ENCODE peak calls at places on chromosomes 12 and 14, in seven cellular contexts. One of them, this sample, is unnamed.

GRCh38 chr14:97350415-97350814 is 553.2 kb downstream of the VRK1 start:
- DNase-seq in upper lobe of right lung: no peak
- DNase-seq in OCI-LY7: no peak
- DNase-seq in psoas muscle: no peak
- DNase-seq in CD4-positive, alpha-beta T cell: no peak
- DNase-seq in lung: no peak
- DNase-seq in body of pancreas: no peak
- DNase-seq in this sample: no peak

GRCh38 chr12:120121766-120122293 is 5.3 kb upstream of the RAB35 start:
- DNase-seq in upper lobe of right lung: no peak
- DNase-seq in OCI-LY7: peak
- DNase-seq in psoas muscle: no peak
- DNase-seq in CD4-positive, alpha-beta T cell: no peak
- DNase-seq in lung: no peak
- DNase-seq in body of pancreas: no peak
- DNase-seq in this sample: no peak

GRCh38 chr12:53050426-53051057 is 677 bp downstream of the TNS2 start:
- DNase-seq in upper lobe of right lung: no peak
- DNase-seq in OCI-LY7: no peak
- DNase-seq in psoas muscle: peak
- DNase-seq in CD4-positive, alpha-beta T cell: no peak
- DNase-seq in lung: peak
- DNase-seq in body of pancreas: no peak
- DNase-seq in this sample: no peak

GRCh38 chr12:126953365-126953889 is 1313.5 kb upstream of the TMEM132C start:
- DNase-seq in upper lobe of right lung: no peak
- DNase-seq in OCI-LY7: no peak
- DNase-seq in psoas muscle: no peak
- DNase-seq in CD4-positive, alpha-beta T cell: no peak
- DNase-seq in lung: no peak
- DNase-seq in body of pancreas: no peak
- DNase-seq in this sample: no peak

GRCh38 chr12:69290545-69291277 is 51.3 kb downstream of the CPSF6 start:
- DNase-seq in upper lobe of right lung: peak
- DNase-seq in OCI-LY7: peak
- DNase-seq in psoas muscle: peak
- DNase-seq in CD4-positive, alpha-beta T cell: peak
- DNase-seq in lung: peak
- DNase-seq in body of pancreas: peak
- DNase-seq in this sample: peak

GRCh38 chr14:99562848-99563748 is 40.9 kb downstream of the CCDC85C start:
- DNase-seq in upper lobe of right lung: peak
- DNase-seq in OCI-LY7: no peak
- DNase-seq in psoas muscle: peak
- DNase-seq in CD4-positive, alpha-beta T cell: no peak
- DNase-seq in lung: peak
- DNase-seq in body of pancreas: peak
- DNase-seq in this sample: no peak

GRCh38 chr14:51095854-51096823 is 1.2 kb upstream of the TRIM9 start:
- DNase-seq in upper lobe of right lung: no peak
- DNase-seq in OCI-LY7: no peak
- DNase-seq in psoas muscle: peak
- DNase-seq in CD4-positive, alpha-beta T cell: no peak
- DNase-seq in lung: no peak
- DNase-seq in body of pancreas: peak
- DNase-seq in this sample: peak

GRCh38 chr12:57834086-57834876 is 12.2 kb downstream of the CTDSP2 start:
- DNase-seq in upper lobe of right lung: no peak
- DNase-seq in OCI-LY7: peak
- DNase-seq in psoas muscle: no peak
- DNase-seq in CD4-positive, alpha-beta T cell: no peak
- DNase-seq in lung: no peak
- DNase-seq in body of pancreas: no peak
- DNase-seq in this sample: no peak

GRCh38 chr12:20376984-20377383 is 8.6 kb downstream of the PDE3A start:
- DNase-seq in upper lobe of right lung: no peak
- DNase-seq in OCI-LY7: peak
- DNase-seq in psoas muscle: no peak
- DNase-seq in CD4-positive, alpha-beta T cell: no peak
- DNase-seq in lung: no peak
- DNase-seq in body of pancreas: no peak
- DNase-seq in this sample: no peak

GRCh38 chr12:52356762-52357580 is 10.3 kb downstream of the KRT85 start:
- DNase-seq in upper lobe of right lung: no peak
- DNase-seq in OCI-LY7: no peak
- DNase-seq in psoas muscle: no peak
- DNase-seq in CD4-positive, alpha-beta T cell: no peak
- DNase-seq in lung: no peak
- DNase-seq in body of pancreas: no peak
- DNase-seq in this sample: no peak

GRCh38 chr12:46983959-46984833 is 95.2 kb upstream of the PCED1B start:
- DNase-seq in upper lobe of right lung: no peak
- DNase-seq in OCI-LY7: peak
- DNase-seq in psoas muscle: no peak
- DNase-seq in CD4-positive, alpha-beta T cell: peak
- DNase-seq in lung: no peak
- DNase-seq in body of pancreas: peak
- DNase-seq in this sample: no peak

GRCh38 chr12:47032644-47033043 is 46.8 kb upstream of the PCED1B start:
- DNase-seq in upper lobe of right lung: no peak
- DNase-seq in OCI-LY7: peak
- DNase-seq in psoas muscle: no peak
- DNase-seq in CD4-positive, alpha-beta T cell: no peak
- DNase-seq in lung: no peak
- DNase-seq in body of pancreas: peak
- DNase-seq in this sample: no peak

GRCh38 chr12:32605326-32606095 is 73.6 kb upstream of the DNM1L start:
- DNase-seq in upper lobe of right lung: no peak
- DNase-seq in OCI-LY7: no peak
- DNase-seq in psoas muscle: no peak
- DNase-seq in CD4-positive, alpha-beta T cell: no peak
- DNase-seq in lung: no peak
- DNase-seq in body of pancreas: no peak
- DNase-seq in this sample: no peak

GRCh38 chr12:43378448-43378847 is 173.6 kb downstream of the ADAMTS20 start:
- DNase-seq in upper lobe of right lung: no peak
- DNase-seq in OCI-LY7: no peak
- DNase-seq in psoas muscle: no peak
- DNase-seq in CD4-positive, alpha-beta T cell: no peak
- DNase-seq in lung: no peak
- DNase-seq in body of pancreas: no peak
- DNase-seq in this sample: no peak

GRCh38 chr12:65720136-65720535 is 104.1 kb upstream of the HMGA2 start:
- DNase-seq in upper lobe of right lung: no peak
- DNase-seq in OCI-LY7: no peak
- DNase-seq in psoas muscle: no peak
- DNase-seq in CD4-positive, alpha-beta T cell: no peak
- DNase-seq in lung: no peak
- DNase-seq in body of pancreas: no peak
- DNase-seq in this sample: no peak

GRCh38 chr12:53197011-53197640 is 9.9 kb downstream of the ITGB7 start:
- DNase-seq in upper lobe of right lung: no peak
- DNase-seq in OCI-LY7: no peak
- DNase-seq in psoas muscle: no peak
- DNase-seq in CD4-positive, alpha-beta T cell: no peak
- DNase-seq in lung: no peak
- DNase-seq in body of pancreas: no peak
- DNase-seq in this sample: no peak

GRCh38 chr14:58824106-58824505 is 186.3 kb downstream of the DACT1 start:
- DNase-seq in upper lobe of right lung: no peak
- DNase-seq in OCI-LY7: no peak
- DNase-seq in psoas muscle: no peak
- DNase-seq in CD4-positive, alpha-beta T cell: no peak
- DNase-seq in lung: no peak
- DNase-seq in body of pancreas: no peak
- DNase-seq in this sample: no peak

GRCh38 chr12:82124711-82125110 is 233.5 kb downstream of the CCDC59 start:
- DNase-seq in upper lobe of right lung: no peak
- DNase-seq in OCI-LY7: no peak
- DNase-seq in psoas muscle: no peak
- DNase-seq in CD4-positive, alpha-beta T cell: no peak
- DNase-seq in lung: no peak
- DNase-seq in body of pancreas: no peak
- DNase-seq in this sample: no peak

GRCh38 chr12:39380090-39380489 is 62.8 kb downstream of the KIF21A start:
- DNase-seq in upper lobe of right lung: no peak
- DNase-seq in OCI-LY7: no peak
- DNase-seq in psoas muscle: no peak
- DNase-seq in CD4-positive, alpha-beta T cell: no peak
- DNase-seq in lung: no peak
- DNase-seq in body of pancreas: no peak
- DNase-seq in this sample: no peak

GRCh38 chr12:39372204-39372925 is 70.6 kb downstream of the KIF21A start:
- DNase-seq in upper lobe of right lung: no peak
- DNase-seq in OCI-LY7: no peak
- DNase-seq in psoas muscle: no peak
- DNase-seq in CD4-positive, alpha-beta T cell: no peak
- DNase-seq in lung: no peak
- DNase-seq in body of pancreas: no peak
- DNase-seq in this sample: no peak

GRCh38 chr12:39372929-39373328 is 70.0 kb downstream of the KIF21A start:
- DNase-seq in upper lobe of right lung: no peak
- DNase-seq in OCI-LY7: no peak
- DNase-seq in psoas muscle: no peak
- DNase-seq in CD4-positive, alpha-beta T cell: no peak
- DNase-seq in lung: no peak
- DNase-seq in body of pancreas: no peak
- DNase-seq in this sample: no peak

GRCh38 chr12:39378346-39378745 is 64.6 kb downstream of the KIF21A start:
- DNase-seq in upper lobe of right lung: no peak
- DNase-seq in OCI-LY7: no peak
- DNase-seq in psoas muscle: no peak
- DNase-seq in CD4-positive, alpha-beta T cell: no peak
- DNase-seq in lung: no peak
- DNase-seq in body of pancreas: no peak
- DNase-seq in this sample: no peak

GRCh38 chr12:39375206-39375808 is 67.6 kb downstream of the KIF21A start:
- DNase-seq in upper lobe of right lung: no peak
- DNase-seq in OCI-LY7: no peak
- DNase-seq in psoas muscle: no peak
- DNase-seq in CD4-positive, alpha-beta T cell: no peak
- DNase-seq in lung: no peak
- DNase-seq in body of pancreas: no peak
- DNase-seq in this sample: no peak
- TF ChIP-seq CTCF in upper lobe of right lung: no peak
- TF ChIP-seq CTCF in OCI-LY7: no peak
- TF ChIP-seq CTCF in psoas muscle: no peak
- TF ChIP-seq CTCF in CD4-positive, alpha-beta T cell: no peak
- TF ChIP-seq CTCF in lung: no peak
- TF ChIP-seq CTCF in body of pancreas: no peak
- TF ChIP-seq CTCF in this sample: no peak

GRCh38 chr12:116713529-116713928 is 24.3 kb downstream of the SPRING1 start:
- DNase-seq in upper lobe of right lung: no peak
- DNase-seq in OCI-LY7: no peak
- DNase-seq in psoas muscle: no peak
- DNase-seq in CD4-positive, alpha-beta T cell: no peak
- DNase-seq in lung: no peak
- DNase-seq in body of pancreas: no peak
- DNase-seq in this sample: no peak
- TF ChIP-seq CTCF in upper lobe of right lung: no peak
- TF ChIP-seq CTCF in OCI-LY7: peak
- TF ChIP-seq CTCF in psoas muscle: no peak
- TF ChIP-seq CTCF in CD4-positive, alpha-beta T cell: no peak
- TF ChIP-seq CTCF in lung: no peak
- TF ChIP-seq CTCF in body of pancreas: no peak
- TF ChIP-seq CTCF in this sample: no peak

GRCh38 chr12:101838628-101839323 is 8.0 kb upstream of the GNPTAB start:
- DNase-seq in upper lobe of right lung: no peak
- DNase-seq in OCI-LY7: peak
- DNase-seq in psoas muscle: no peak
- DNase-seq in CD4-positive, alpha-beta T cell: no peak
- DNase-seq in lung: no peak
- DNase-seq in body of pancreas: no peak
- DNase-seq in this sample: no peak
- TF ChIP-seq CTCF in upper lobe of right lung: no peak
- TF ChIP-seq CTCF in OCI-LY7: peak
- TF ChIP-seq CTCF in psoas muscle: no peak
- TF ChIP-seq CTCF in CD4-positive, alpha-beta T cell: no peak
- TF ChIP-seq CTCF in lung: no peak
- TF ChIP-seq CTCF in body of pancreas: no peak
- TF ChIP-seq CTCF in this sample: no peak

GRCh38 chr12:12399906-12400305 is 43.0 kb downstream of the BORCS5 start:
- DNase-seq in upper lobe of right lung: no peak
- DNase-seq in OCI-LY7: no peak
- DNase-seq in psoas muscle: no peak
- DNase-seq in CD4-positive, alpha-beta T cell: no peak
- DNase-seq in lung: no peak
- DNase-seq in body of pancreas: peak
- DNase-seq in this sample: no peak

GRCh38 chr12:12396727-12397126 is 39.8 kb downstream of the BORCS5 start:
- DNase-seq in upper lobe of right lung: no peak
- DNase-seq in OCI-LY7: no peak
- DNase-seq in psoas muscle: no peak
- DNase-seq in CD4-positive, alpha-beta T cell: no peak
- DNase-seq in lung: no peak
- DNase-seq in body of pancreas: no peak
- DNase-seq in this sample: no peak

GRCh38 chr12:12397184-12397583 is 40.3 kb downstream of the BORCS5 start:
- DNase-seq in upper lobe of right lung: no peak
- DNase-seq in OCI-LY7: no peak
- DNase-seq in psoas muscle: no peak
- DNase-seq in CD4-positive, alpha-beta T cell: no peak
- DNase-seq in lung: no peak
- DNase-seq in body of pancreas: no peak
- DNase-seq in this sample: no peak

GRCh38 chr12:12399161-12399560 is 42.3 kb downstream of the BORCS5 start:
- DNase-seq in upper lobe of right lung: no peak
- DNase-seq in OCI-LY7: no peak
- DNase-seq in psoas muscle: no peak
- DNase-seq in CD4-positive, alpha-beta T cell: no peak
- DNase-seq in lung: no peak
- DNase-seq in body of pancreas: no peak
- DNase-seq in this sample: no peak

DNA sequence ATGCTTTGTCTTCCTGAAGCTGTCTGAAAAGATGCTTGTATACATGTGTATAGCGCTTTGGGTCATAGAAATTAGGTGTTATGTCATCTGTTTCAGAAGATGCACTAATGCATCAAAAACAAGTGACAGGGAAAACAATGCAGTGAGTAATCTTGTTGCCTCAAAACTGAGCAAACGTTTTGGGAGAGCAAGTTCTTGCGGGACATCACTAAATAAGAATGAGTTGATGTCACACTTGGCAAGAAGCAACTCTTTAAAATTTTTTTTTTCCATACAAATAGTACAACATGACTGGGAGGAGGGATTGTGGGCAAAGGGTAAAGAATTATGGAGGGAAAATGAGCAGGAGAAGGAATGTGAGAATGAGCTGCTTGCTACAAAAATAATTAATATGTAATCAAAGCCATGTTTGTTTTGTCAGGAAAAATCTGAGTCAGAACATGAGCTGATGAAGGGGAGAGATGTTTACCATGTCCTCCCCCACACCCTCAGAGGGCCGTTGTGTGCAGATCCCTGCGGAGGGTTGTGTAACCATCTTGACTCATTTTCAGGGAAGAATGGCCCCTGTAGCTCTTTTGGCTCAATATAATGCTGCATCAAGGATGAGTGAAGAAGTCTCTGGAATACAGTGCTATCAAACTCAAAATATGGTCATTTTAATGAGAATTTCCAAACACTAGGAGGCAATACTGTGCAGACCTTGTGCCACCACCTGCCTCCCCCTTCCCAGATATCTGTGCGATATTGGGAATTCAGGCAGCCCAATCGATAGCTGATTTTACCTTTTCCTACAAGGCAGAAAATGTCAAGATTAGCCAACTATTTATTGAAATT is 41.4 kb downstream of the BORCS5 start:
- DNase-seq in upper lobe of right lung: peak
- DNase-seq in OCI-LY7: no peak
- DNase-seq in psoas muscle: peak
- DNase-seq in CD4-positive, alpha-beta T cell: no peak
- DNase-seq in lung: peak
- DNase-seq in body of pancreas: peak
- DNase-seq in this sample: peak
- TF ChIP-seq CTCF in upper lobe of right lung: no peak
- TF ChIP-seq CTCF in OCI-LY7: peak
- TF ChIP-seq CTCF in psoas muscle: no peak
- TF ChIP-seq CTCF in CD4-positive, alpha-beta T cell: no peak
- TF ChIP-seq CTCF in lung: no peak
- TF ChIP-seq CTCF in body of pancreas: no peak
- TF ChIP-seq CTCF in this sample: no peak

This sample was measured in omental fat pad.